ENCODE peak calls at places on chromosomes 3 and 15, in four cellular contexts. W, A, E and C are unnamed samples.

GRCh38 chr15:58632789-58633188 is 116.7 kb downstream of the ADAM10 start:
- DNase-seq in W (no peak), A (no peak), E (no peak), C (no peak)

GRCh38 chr15:51327081-51327480 is 11.3 kb downstream of the CYP19A1 start:
- DNase-seq in W (no peak), A (no peak), E (no peak), C (no peak)

GRCh38 chr15:29968099-29968892 is 114.5 kb upstream of the GOLGA8J start:
- DNase-seq in W (no peak), A (no peak), E (no peak), C (no peak)

GRCh38 chr15:85485956-85486567 is 105.7 kb downstream of the AKAP13 start:
- DNase-seq in W (peak; percentile 69), A (peak; percentile 77), E (no peak), C (peak; percentile 77)

GRCh38 chr3:141959921-141960554 is 83.6 kb downstream of the ATP1B3 start:
- DNase-seq in W (no peak), A (no peak), E (no peak), C (no peak)

GRCh38 chr15:34271493-34271892 is 46.7 kb downstream of the EMC4 start:
- DNase-seq in W (no peak), A (no peak), E (no peak), C (no peak)

GRCh38 chr3:149199474-149199873 is 22.2 kb downstream of the CP start:
- DNase-seq in W (no peak), A (no peak), E (no peak), C (no peak)

GRCh38 chr3:149579838-149580542 is 77.8 kb downstream of the WWTR1 start:
- DNase-seq in W (no peak), A (no peak), E (no peak), C (no peak)

GRCh38 chr3:57048728-57049127 is 11.7 kb upstream of the SPATA12 start:
- DNase-seq in W (no peak), A (no peak), E (no peak), C (no peak)

GRCh38 chr15:91018178-91018577 is 4.2 kb downstream of the VPS33B start:
- DNase-seq in W (no peak), A (no peak), E (no peak), C (no peak)

GRCh38 chr3:82055792-82056191 is 294.3 kb upstream of the GBE1 start:
- DNase-seq in W (no peak), A (no peak), E (no peak), C (no peak)

GRCh38 chr15:78804391-78804792 is 6.9 kb downstream of the ADAMTS7 start:
- DNase-seq in W (no peak), A (no peak), E (peak; percentile 54), C (no peak)

GRCh38 chr3:110419571-110419970 is 652.0 kb upstream of the NECTIN3 start:
- DNase-seq in W (no peak), A (no peak), E (no peak), C (no peak)

GRCh38 chr3:29335438-29335837 is 54.6 kb downstream of the RBMS3 start:
- DNase-seq in W (peak; percentile 90), A (no peak), E (peak; percentile 68), C (no peak)

GRCh38 chr3:126982125-126982521 is 792 bp upstream of the PLXNA1 start:
- DNase-seq in W (peak; percentile 44), A (peak; percentile 31), E (no peak), C (peak; percentile 83)

GRCh38 chr3:142981108-142981507 is 17.6 kb upstream of the PAQR9 start:
- DNase-seq in W (no peak), A (no peak), E (no peak), C (no peak)

GRCh38 chr3:81716870-81717509 is 44.5 kb downstream of the GBE1 start:
- DNase-seq in W (no peak), A (no peak), E (peak; percentile 27), C (no peak)

GRCh38 chr15:66294932-66295235 is 1.5 kb downstream of the DIS3L start:
- DNase-seq in W (no peak), A (no peak), E (no peak), C (no peak)

DNA sequence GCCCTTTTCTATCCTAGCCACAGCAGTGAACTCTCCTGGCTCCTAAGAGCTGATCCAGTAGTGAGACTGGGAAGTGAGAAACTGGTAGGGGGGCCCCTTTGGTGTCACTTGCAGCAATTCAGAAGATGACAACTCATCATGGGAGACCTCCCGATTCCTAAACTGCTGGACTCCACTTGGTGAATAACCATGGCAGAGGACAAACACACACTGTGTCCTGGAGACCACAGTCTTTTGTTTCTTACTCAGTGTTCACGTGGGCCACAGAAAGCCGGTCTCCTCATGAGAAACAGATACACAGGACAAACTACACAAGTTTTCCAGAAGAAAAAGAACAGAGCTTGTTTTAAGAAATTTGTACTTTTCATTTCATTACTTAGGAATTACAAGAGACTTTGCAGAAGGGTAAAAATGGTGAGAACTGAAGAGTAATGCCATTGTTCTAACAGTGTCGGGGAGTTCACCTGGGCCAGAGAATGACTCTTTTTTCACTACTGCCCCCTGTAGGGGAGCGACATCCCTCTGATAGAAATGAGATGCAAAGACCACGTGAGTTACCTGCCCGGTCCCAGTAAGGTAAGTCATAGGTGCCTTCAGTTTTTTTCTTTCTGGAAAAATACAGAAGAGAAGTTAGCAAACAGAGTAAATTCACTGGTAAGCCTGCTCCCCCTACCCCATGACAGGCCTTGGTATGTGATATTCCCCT is 38.1 kb downstream of the ST3GAL6 start:
- DNase-seq in W (no peak), A (no peak), E (no peak), C (no peak)
- TF ChIP-seq CTCF in W (no peak), A (no peak), E (peak; percentile 40), C (no peak)

GRCh38 chr3:32322311-32322710 is 69.3 kb upstream of the CMTM7 start:
- DNase-seq in W (no peak), A (no peak), E (no peak), C (no peak)

GRCh38 chr3:32321095-32321835 is 70.4 kb upstream of the CMTM7 start:
- DNase-seq in W (no peak), A (no peak), E (peak; percentile 29), C (no peak)

GRCh38 chr3:32326791-32327190 is 64.9 kb upstream of the CMTM7 start:
- DNase-seq in W (no peak), A (no peak), E (no peak), C (no peak)

GRCh38 chr3:32323605-32324004 is 68.0 kb upstream of the CMTM7 start:
- DNase-seq in W (no peak), A (no peak), E (no peak), C (no peak)

GRCh38 chr3:32325957-32326356 is 65.7 kb upstream of the CMTM7 start:
- DNase-seq in W (no peak), A (no peak), E (no peak), C (no peak)
- TF ChIP-seq CTCF in W (no peak), A (no peak), E (no peak), C (no peak)

GRCh38 chr3:43260412-43260811 is 25.9 kb upstream of the SNRK start:
- DNase-seq in W (no peak), A (no peak), E (no peak), C (no peak)
- TF ChIP-seq CTCF in W (no peak), A (no peak), E (no peak), C (no peak)

GRCh38 chr3:39271363-39271762 is 8.5 kb downstream of the CX3CR1 start:
- DNase-seq in W (no peak), A (no peak), E (no peak), C (no peak)

GRCh38 chr3:39272191-39272590 is 7.6 kb downstream of the CX3CR1 start:
- DNase-seq in W (no peak), A (no peak), E (no peak), C (no peak)

GRCh38 chr3:39275963-39276593 is 3.8 kb downstream of the CX3CR1 start:
- DNase-seq in W (no peak), A (no peak), E (no peak), C (no peak)

GRCh38 chr3:39275052-39275451 is 4.8 kb downstream of the CX3CR1 start:
- DNase-seq in W (no peak), A (no peak), E (no peak), C (no peak)

GRCh38 chr3:39273119-39273518 is 6.7 kb downstream of the CX3CR1 start:
- DNase-seq in W (no peak), A (no peak), E (no peak), C (no peak)
- TF ChIP-seq CTCF in W (no peak), A (no peak), E (no peak), C (no peak)

DNA sequence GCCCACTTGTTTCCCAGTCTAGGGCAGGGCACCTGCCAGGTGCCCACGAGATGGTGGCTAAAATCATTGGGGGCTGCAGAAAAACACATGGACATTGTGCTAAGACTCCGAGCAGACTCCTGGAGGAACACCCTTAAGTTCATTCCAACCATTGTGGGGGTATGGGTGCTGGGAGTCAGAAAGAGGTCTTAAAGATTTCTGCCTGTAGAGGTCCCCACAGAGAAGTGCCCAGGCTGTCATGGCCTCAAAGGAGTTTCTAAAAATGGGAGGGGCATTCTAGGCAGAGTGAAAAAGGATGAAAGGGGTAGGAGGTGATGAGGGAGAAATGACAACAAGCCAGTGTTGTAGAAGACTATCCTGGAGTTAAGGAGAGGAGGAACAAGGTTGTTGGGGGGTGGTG is 17.1 kb downstream of the RBP1 start:
- DNase-seq in W (no peak), A (no peak), E (no peak), C (no peak)
- TF ChIP-seq CTCF in W (no peak), A (no peak), E (no peak), C (no peak)

DNA sequence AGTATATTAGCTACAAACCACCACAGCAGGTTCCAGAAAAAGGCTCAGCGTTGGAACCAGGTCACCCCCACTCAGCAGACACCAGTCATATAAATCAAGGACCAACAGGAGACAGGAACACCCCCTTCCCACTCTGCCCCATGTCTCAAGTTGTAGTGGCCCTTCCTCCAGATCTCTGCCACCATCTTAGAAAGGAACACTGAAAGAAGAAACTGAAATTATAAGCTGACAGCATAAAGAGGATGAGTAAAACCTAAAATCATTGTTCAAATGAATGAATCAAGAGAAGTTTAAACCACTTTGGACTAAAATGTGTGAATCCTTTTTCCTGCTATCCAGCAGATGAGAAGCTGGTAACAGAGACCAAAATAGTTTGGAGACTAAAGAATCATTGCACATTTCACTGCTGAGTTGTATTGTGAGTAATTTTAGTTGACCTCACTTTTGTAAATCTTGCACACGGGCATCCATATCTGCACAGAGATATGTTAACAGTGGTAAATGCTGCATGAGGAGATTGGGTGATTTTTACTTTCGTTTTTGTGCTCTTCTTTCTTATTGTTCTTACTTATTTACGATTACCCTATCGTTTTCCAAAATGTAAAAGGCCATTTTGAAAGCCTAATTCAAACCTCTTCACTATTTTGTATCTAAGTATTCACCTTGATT is 19.8 kb downstream of the CCR3 start:
- DNase-seq in W (no peak), A (peak; percentile 36), E (no peak), C (no peak)
- TF ChIP-seq CTCF in W (no peak), A (no peak), E (no peak), C (no peak)

GRCh38 chr3:171168086-171168485 is 141.6 kb upstream of the SLC2A2 start:
- DNase-seq in W (no peak), A (no peak), E (no peak), C (no peak)
- TF ChIP-seq CTCF in W (no peak), A (no peak), E (peak; percentile 51), C (no peak)

DNA sequence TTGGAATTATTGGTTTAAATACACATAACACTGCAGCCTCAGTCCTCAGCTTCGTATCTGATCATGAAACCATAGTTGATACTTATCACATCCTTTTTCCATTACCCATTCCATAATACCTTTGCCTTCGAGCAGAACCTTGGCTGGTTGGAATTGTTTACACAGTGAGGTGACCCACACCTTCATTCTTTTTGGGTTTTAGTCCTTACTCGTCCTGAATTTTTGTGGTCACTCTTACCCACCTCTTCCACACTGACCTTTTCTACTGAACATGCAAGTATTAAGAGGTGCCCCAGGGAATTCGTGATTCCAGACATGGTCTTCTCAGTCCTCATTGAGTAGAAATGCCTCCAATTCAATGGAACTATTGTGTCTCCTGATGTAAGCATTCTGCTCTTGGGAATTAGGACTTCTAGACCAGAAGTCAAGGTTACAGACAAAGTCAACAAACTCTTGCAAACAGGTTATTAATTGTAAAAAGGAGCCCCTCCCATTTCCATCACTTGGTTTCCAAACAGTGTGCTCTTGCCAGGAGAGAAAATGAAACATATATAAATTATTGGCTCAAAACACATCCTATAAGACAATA is 37.7 kb downstream of the SCN11A start:
- DNase-seq in W (no peak), A (no peak), E (no peak), C (no peak)
- TF ChIP-seq CTCF in W (no peak), A (no peak), E (no peak), C (no peak)